ENCODE peak calls at places on chromosomes 6 and 20, in five cellular contexts. One of them, this sample, is unnamed.

GRCh38 chr20:56412473-56412790 is 372 bp downstream of the CASS4 start:
- DNase-seq in HFF-Myc: no peak
- DNase-seq in Peyer's patch: no peak
- DNase-seq in lower lobe of right lung: no peak
- DNase-seq in cardiac fibroblast: no peak
- DNase-seq in this sample: no peak

GRCh38 chr20:16236589-16237241 is 336.5 kb downstream of the KIF16B start:
- DNase-seq in HFF-Myc: no peak
- DNase-seq in Peyer's patch: no peak
- DNase-seq in lower lobe of right lung: no peak
- DNase-seq in cardiac fibroblast: no peak
- DNase-seq in this sample: no peak

GRCh38 chr20:34538671-34539123 is 19.8 kb upstream of the MAP1LC3A start:
- DNase-seq in HFF-Myc: no peak
- DNase-seq in Peyer's patch: peak
- DNase-seq in lower lobe of right lung: peak
- DNase-seq in cardiac fibroblast: peak
- DNase-seq in this sample: peak

GRCh38 chr6:163260111-163260895 is 154.2 kb upstream of the QKI start:
- DNase-seq in HFF-Myc: no peak
- DNase-seq in Peyer's patch: no peak
- DNase-seq in lower lobe of right lung: no peak
- DNase-seq in cardiac fibroblast: peak
- DNase-seq in this sample: no peak

GRCh38 chr20:44776977-44777376 is 31.3 kb downstream of the KCNK15 start:
- DNase-seq in HFF-Myc: no peak
- DNase-seq in Peyer's patch: no peak
- DNase-seq in lower lobe of right lung: no peak
- DNase-seq in cardiac fibroblast: peak
- DNase-seq in this sample: no peak

GRCh38 chr6:149318581-149319286 is 1.2 kb downstream of the TAB2 start:
- DNase-seq in HFF-Myc: no peak
- DNase-seq in Peyer's patch: peak
- DNase-seq in lower lobe of right lung: no peak
- DNase-seq in cardiac fibroblast: no peak
- DNase-seq in this sample: no peak

GRCh38 chr6:85383042-85383441 is 66.8 kb upstream of the NT5E start:
- DNase-seq in HFF-Myc: no peak
- DNase-seq in Peyer's patch: no peak
- DNase-seq in lower lobe of right lung: no peak
- DNase-seq in cardiac fibroblast: no peak
- DNase-seq in this sample: no peak

GRCh38 chr20:37897008-37897548 is 5.8 kb upstream of the VSTM2L start:
- DNase-seq in HFF-Myc: no peak
- DNase-seq in Peyer's patch: no peak
- DNase-seq in lower lobe of right lung: no peak
- DNase-seq in cardiac fibroblast: peak
- DNase-seq in this sample: no peak

GRCh38 chr6:37631295-37631694 is 66.4 kb downstream of the MDGA1 start:
- DNase-seq in HFF-Myc: no peak
- DNase-seq in Peyer's patch: no peak
- DNase-seq in lower lobe of right lung: no peak
- DNase-seq in cardiac fibroblast: no peak
- DNase-seq in this sample: no peak

GRCh38 chr6:137560184-137560563 is 66.0 kb upstream of the OLIG3 start:
- DNase-seq in HFF-Myc: no peak
- DNase-seq in Peyer's patch: no peak
- DNase-seq in lower lobe of right lung: no peak
- DNase-seq in cardiac fibroblast: no peak
- DNase-seq in this sample: no peak

GRCh38 chr20:47456952-47457724 is 44.5 kb upstream of the NCOA3 start:
- DNase-seq in HFF-Myc: no peak
- DNase-seq in Peyer's patch: no peak
- DNase-seq in lower lobe of right lung: no peak
- DNase-seq in cardiac fibroblast: peak
- DNase-seq in this sample: peak

GRCh38 chr6:82955841-82956240 is 109.8 kb downstream of the UBE3D start:
- DNase-seq in HFF-Myc: peak
- DNase-seq in Peyer's patch: no peak
- DNase-seq in lower lobe of right lung: no peak
- DNase-seq in cardiac fibroblast: peak
- DNase-seq in this sample: peak

GRCh38 chr6:149012040-149012545 is 265.3 kb downstream of the UST start:
- DNase-seq in HFF-Myc: peak
- DNase-seq in Peyer's patch: no peak
- DNase-seq in lower lobe of right lung: no peak
- DNase-seq in cardiac fibroblast: peak
- DNase-seq in this sample: peak

GRCh38 chr6:121688974-121689373 is 253.5 kb downstream of the GJA1 start:
- DNase-seq in HFF-Myc: no peak
- DNase-seq in Peyer's patch: no peak
- DNase-seq in lower lobe of right lung: no peak
- DNase-seq in cardiac fibroblast: no peak
- DNase-seq in this sample: no peak

GRCh38 chr6:83430606-83431544 is at the start of gene ME1:
- DNase-seq in HFF-Myc: peak
- DNase-seq in Peyer's patch: peak
- DNase-seq in lower lobe of right lung: peak
- DNase-seq in cardiac fibroblast: peak
- DNase-seq in this sample: peak

GRCh38 chr6:151254451-151255081 is 14.8 kb downstream of the AKAP12 start:
- DNase-seq in HFF-Myc: no peak
- DNase-seq in Peyer's patch: no peak
- DNase-seq in lower lobe of right lung: no peak
- DNase-seq in cardiac fibroblast: peak
- DNase-seq in this sample: no peak

GRCh38 chr20:63364801-63365585 is 3.8 kb upstream of the CHRNA4 start:
- DNase-seq in HFF-Myc: no peak
- DNase-seq in Peyer's patch: no peak
- DNase-seq in lower lobe of right lung: no peak
- DNase-seq in cardiac fibroblast: no peak
- DNase-seq in this sample: no peak

GRCh38 chr20:33278700-33279099 is 4.3 kb upstream of the BPIFB1 start:
- DNase-seq in HFF-Myc: no peak
- DNase-seq in Peyer's patch: no peak
- DNase-seq in lower lobe of right lung: no peak
- DNase-seq in cardiac fibroblast: no peak
- DNase-seq in this sample: no peak

GRCh38 chr6:14550817-14551216 is 433.2 kb downstream of the CD83 start:
- DNase-seq in HFF-Myc: no peak
- DNase-seq in Peyer's patch: peak
- DNase-seq in lower lobe of right lung: no peak
- DNase-seq in cardiac fibroblast: peak
- DNase-seq in this sample: no peak

DNA sequence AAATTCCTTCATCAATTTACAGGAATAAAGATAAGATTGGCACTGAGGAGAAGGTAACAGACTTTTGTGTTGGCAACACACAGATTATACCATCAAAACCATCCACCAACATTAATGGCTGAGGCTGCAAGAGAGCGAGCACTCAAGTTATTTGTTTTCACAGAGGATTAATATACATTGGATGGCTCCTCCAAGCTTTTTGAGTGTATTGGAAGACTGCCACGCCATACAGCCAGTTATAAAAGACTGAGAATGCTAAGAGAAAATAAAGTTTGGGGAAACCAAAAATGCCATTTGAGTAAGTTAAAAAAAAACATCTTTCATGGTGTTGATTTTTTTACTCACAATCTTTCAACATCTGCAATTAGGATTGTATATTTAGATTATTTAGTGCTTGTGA is 973.8 kb upstream of the SLC35B3 start:
- DNase-seq in HFF-Myc: no peak
- DNase-seq in Peyer's patch: no peak
- DNase-seq in lower lobe of right lung: no peak
- DNase-seq in cardiac fibroblast: no peak
- DNase-seq in this sample: no peak
- TF ChIP-seq CTCF in HFF-Myc: no peak
- TF ChIP-seq CTCF in Peyer's patch: no peak
- TF ChIP-seq CTCF in lower lobe of right lung: no peak
- TF ChIP-seq CTCF in cardiac fibroblast: no peak
- TF ChIP-seq CTCF in this sample: no peak

GRCh38 chr6:33789550-33789895 is 593 bp upstream of the LEMD2 start:
- DNase-seq in HFF-Myc: no peak
- DNase-seq in Peyer's patch: no peak
- DNase-seq in lower lobe of right lung: no peak
- DNase-seq in cardiac fibroblast: no peak
- DNase-seq in this sample: no peak
- H3K4me3 ChIP-seq in HFF-Myc: peak
- H3K4me3 ChIP-seq in Peyer's patch: no peak
- H3K4me3 ChIP-seq in lower lobe of right lung: peak
- H3K4me3 ChIP-seq in cardiac fibroblast: peak
- H3K4me3 ChIP-seq in this sample: peak

GRCh38 chr6:16092990-16093389 is 35.9 kb upstream of the MYLIP start:
- DNase-seq in HFF-Myc: no peak
- DNase-seq in Peyer's patch: no peak
- DNase-seq in lower lobe of right lung: no peak
- DNase-seq in cardiac fibroblast: no peak
- DNase-seq in this sample: no peak

GRCh38 chr6:16089232-16089843 is 39.5 kb upstream of the MYLIP start:
- DNase-seq in HFF-Myc: no peak
- DNase-seq in Peyer's patch: no peak
- DNase-seq in lower lobe of right lung: no peak
- DNase-seq in cardiac fibroblast: peak
- DNase-seq in this sample: no peak

GRCh38 chr6:16090920-16091319 is 38.0 kb upstream of the MYLIP start:
- DNase-seq in HFF-Myc: no peak
- DNase-seq in Peyer's patch: no peak
- DNase-seq in lower lobe of right lung: no peak
- DNase-seq in cardiac fibroblast: no peak
- DNase-seq in this sample: no peak

GRCh38 chr6:16092140-16092539 is 36.7 kb upstream of the MYLIP start:
- DNase-seq in HFF-Myc: no peak
- DNase-seq in Peyer's patch: no peak
- DNase-seq in lower lobe of right lung: no peak
- DNase-seq in cardiac fibroblast: no peak
- DNase-seq in this sample: no peak

GRCh38 chr6:16090452-16090851 is 38.4 kb upstream of the MYLIP start:
- DNase-seq in HFF-Myc: no peak
- DNase-seq in Peyer's patch: no peak
- DNase-seq in lower lobe of right lung: no peak
- DNase-seq in cardiac fibroblast: no peak
- DNase-seq in this sample: no peak
- TF ChIP-seq CTCF in HFF-Myc: no peak
- TF ChIP-seq CTCF in Peyer's patch: no peak
- TF ChIP-seq CTCF in lower lobe of right lung: no peak
- TF ChIP-seq CTCF in cardiac fibroblast: no peak
- TF ChIP-seq CTCF in this sample: no peak

DNA sequence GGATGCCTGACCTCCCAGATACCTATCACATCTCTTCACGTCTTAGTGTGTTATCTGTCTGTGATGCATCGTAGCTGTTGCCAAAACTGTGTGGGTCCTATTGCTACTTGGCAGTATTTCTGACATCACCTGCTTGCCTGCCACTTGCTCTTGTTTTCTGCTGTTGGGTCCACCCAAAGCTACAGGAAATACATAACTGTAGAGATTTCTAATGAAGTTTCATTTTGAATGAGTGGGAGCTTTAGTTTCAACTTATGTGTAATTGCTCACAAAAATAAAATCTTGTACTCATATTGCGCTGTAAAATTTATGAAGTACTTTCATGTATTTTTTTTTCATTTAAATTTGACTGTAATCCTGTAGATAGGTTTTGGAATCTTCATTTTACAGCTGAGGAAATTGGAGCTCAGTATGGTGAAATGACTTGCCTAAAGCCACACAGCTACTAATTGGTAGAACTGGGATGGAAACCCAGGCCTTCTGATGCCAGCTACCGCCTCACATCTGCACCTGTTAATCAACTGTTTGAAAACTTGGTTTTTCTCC is 113.6 kb upstream of the MAN1A1 start:
- DNase-seq in HFF-Myc: no peak
- DNase-seq in Peyer's patch: no peak
- DNase-seq in lower lobe of right lung: no peak
- DNase-seq in cardiac fibroblast: no peak
- DNase-seq in this sample: no peak
- H3K4me3 ChIP-seq in HFF-Myc: no peak
- H3K4me3 ChIP-seq in Peyer's patch: no peak
- H3K4me3 ChIP-seq in lower lobe of right lung: no peak
- H3K4me3 ChIP-seq in cardiac fibroblast: no peak
- H3K4me3 ChIP-seq in this sample: no peak

GRCh38 chr6:40727272-40727671 is 140.1 kb upstream of the LRFN2 start:
- DNase-seq in HFF-Myc: no peak
- DNase-seq in Peyer's patch: no peak
- DNase-seq in lower lobe of right lung: no peak
- DNase-seq in cardiac fibroblast: no peak
- DNase-seq in this sample: no peak
- TF ChIP-seq CTCF in HFF-Myc: no peak
- TF ChIP-seq CTCF in Peyer's patch: no peak
- TF ChIP-seq CTCF in lower lobe of right lung: no peak
- TF ChIP-seq CTCF in cardiac fibroblast: no peak
- TF ChIP-seq CTCF in this sample: no peak

This sample was measured in AG09309.